ENCODE peak calls at places on chromosome 15, in seven cellular contexts. One of them, this sample, is unnamed.

GRCh38 chr15:70955151-70955550 is 62.5 kb downstream of the LRRC49 start:
- DNase-seq in foreskin fibroblast: peak; percentile 65
- DNase-seq in tibial artery: no peak
- DNase-seq in right atrium auricular region: no peak
- DNase-seq in A549: no peak
- DNase-seq in heart left ventricle: no peak
- DNase-seq in bronchial epithelial cell: no peak
- DNase-seq in this sample: no peak

GRCh38 chr15:101102746-101103145 is 149.1 kb downstream of the CHSY1 start:
- DNase-seq in foreskin fibroblast: no peak
- DNase-seq in tibial artery: no peak
- DNase-seq in right atrium auricular region: no peak
- DNase-seq in A549: no peak
- DNase-seq in heart left ventricle: no peak
- DNase-seq in bronchial epithelial cell: no peak
- DNase-seq in this sample: no peak

GRCh38 chr15:78950906-78951840 is 6.3 kb upstream of the CTSH start:
- DNase-seq in foreskin fibroblast: peak; percentile 57
- DNase-seq in tibial artery: no peak
- DNase-seq in right atrium auricular region: no peak
- DNase-seq in A549: peak; percentile 59
- DNase-seq in heart left ventricle: no peak
- DNase-seq in bronchial epithelial cell: peak; percentile 70
- DNase-seq in this sample: peak; percentile 39

GRCh38 chr15:65373163-65373651 is 4.6 kb downstream of the IGDCC3 start:
- DNase-seq in foreskin fibroblast: no peak
- DNase-seq in tibial artery: peak; percentile 32
- DNase-seq in right atrium auricular region: no peak
- DNase-seq in A549: no peak
- DNase-seq in heart left ventricle: no peak
- DNase-seq in bronchial epithelial cell: no peak
- DNase-seq in this sample: no peak

GRCh38 chr15:98799991-98800390 is 151.7 kb downstream of the IGF1R start:
- DNase-seq in foreskin fibroblast: peak; percentile 31
- DNase-seq in tibial artery: no peak
- DNase-seq in right atrium auricular region: no peak
- DNase-seq in A549: no peak
- DNase-seq in heart left ventricle: no peak
- DNase-seq in bronchial epithelial cell: no peak
- DNase-seq in this sample: no peak

GRCh38 chr15:57505949-57506391 is 85.7 kb upstream of the MYZAP start:
- DNase-seq in foreskin fibroblast: peak; percentile 90
- DNase-seq in tibial artery: peak; percentile 85
- DNase-seq in right atrium auricular region: peak; percentile 91
- DNase-seq in A549: no peak
- DNase-seq in heart left ventricle: peak; percentile 66
- DNase-seq in bronchial epithelial cell: peak; percentile 97
- DNase-seq in this sample: peak; percentile 98

GRCh38 chr15:51736646-51737537 is 563 bp downstream of the LYSMD2 start:
- DNase-seq in foreskin fibroblast: peak; percentile 56
- DNase-seq in tibial artery: peak; percentile 73
- DNase-seq in right atrium auricular region: no peak
- DNase-seq in A549: peak; percentile 60
- DNase-seq in heart left ventricle: peak; percentile 71
- DNase-seq in bronchial epithelial cell: no peak
- DNase-seq in this sample: peak; percentile 31

GRCh38 chr15:68561901-68562300 is 16.9 kb upstream of the CORO2B start:
- DNase-seq in foreskin fibroblast: no peak
- DNase-seq in tibial artery: no peak
- DNase-seq in right atrium auricular region: no peak
- DNase-seq in A549: no peak
- DNase-seq in heart left ventricle: no peak
- DNase-seq in bronchial epithelial cell: no peak
- DNase-seq in this sample: no peak

GRCh38 chr15:49421991-49422390 is 1.1 kb upstream of the FGF7 start:
- DNase-seq in foreskin fibroblast: peak; percentile 66
- DNase-seq in tibial artery: peak; percentile 69
- DNase-seq in right atrium auricular region: peak; percentile 62
- DNase-seq in A549: no peak
- DNase-seq in heart left ventricle: no peak
- DNase-seq in bronchial epithelial cell: peak; percentile 52
- DNase-seq in this sample: peak; percentile 63

GRCh38 chr15:32036972-32037371 is 6.7 kb downstream of the CHRNA7 start:
- DNase-seq in foreskin fibroblast: no peak
- DNase-seq in tibial artery: no peak
- DNase-seq in right atrium auricular region: no peak
- DNase-seq in A549: no peak
- DNase-seq in heart left ventricle: no peak
- DNase-seq in bronchial epithelial cell: no peak
- DNase-seq in this sample: no peak

GRCh38 chr15:32041294-32041693 is 11.0 kb downstream of the CHRNA7 start:
- DNase-seq in foreskin fibroblast: no peak
- DNase-seq in tibial artery: no peak
- DNase-seq in right atrium auricular region: no peak
- DNase-seq in A549: no peak
- DNase-seq in heart left ventricle: no peak
- DNase-seq in bronchial epithelial cell: no peak
- DNase-seq in this sample: no peak

GRCh38 chr15:32042269-32042996 is 12.1 kb downstream of the CHRNA7 start:
- DNase-seq in foreskin fibroblast: no peak
- DNase-seq in tibial artery: no peak
- DNase-seq in right atrium auricular region: no peak
- DNase-seq in A549: peak; percentile 9
- DNase-seq in heart left ventricle: no peak
- DNase-seq in bronchial epithelial cell: peak; percentile 47
- DNase-seq in this sample: no peak
- TF ChIP-seq CTCF in foreskin fibroblast: no peak
- TF ChIP-seq CTCF in tibial artery: no peak
- TF ChIP-seq CTCF in right atrium auricular region: no peak
- TF ChIP-seq CTCF in A549: no peak
- TF ChIP-seq CTCF in heart left ventricle: no peak
- TF ChIP-seq CTCF in bronchial epithelial cell: no peak
- TF ChIP-seq CTCF in this sample: no peak

GRCh38 chr15:73364070-73364469 is 4.7 kb downstream of the HCN4 start:
- DNase-seq in foreskin fibroblast: no peak
- DNase-seq in tibial artery: no peak
- DNase-seq in right atrium auricular region: no peak
- DNase-seq in A549: no peak
- DNase-seq in heart left ventricle: no peak
- DNase-seq in bronchial epithelial cell: no peak
- DNase-seq in this sample: no peak

GRCh38 chr15:73367624-73368300 is 996 bp downstream of the HCN4 start:
- DNase-seq in foreskin fibroblast: peak; percentile 15
- DNase-seq in tibial artery: no peak
- DNase-seq in right atrium auricular region: no peak
- DNase-seq in A549: peak; percentile 33
- DNase-seq in heart left ventricle: peak; percentile 61
- DNase-seq in bronchial epithelial cell: no peak
- DNase-seq in this sample: no peak

GRCh38 chr15:73369073-73369694 is 426 bp upstream of the HCN4 start:
- DNase-seq in foreskin fibroblast: no peak
- DNase-seq in tibial artery: no peak
- DNase-seq in right atrium auricular region: no peak
- DNase-seq in A549: no peak
- DNase-seq in heart left ventricle: no peak
- DNase-seq in bronchial epithelial cell: no peak
- DNase-seq in this sample: no peak

GRCh38 chr15:73368301-73369072 is at the start of gene HCN4:
- DNase-seq in foreskin fibroblast: peak; percentile 16
- DNase-seq in tibial artery: no peak
- DNase-seq in right atrium auricular region: no peak
- DNase-seq in A549: peak; percentile 66
- DNase-seq in heart left ventricle: no peak
- DNase-seq in bronchial epithelial cell: no peak
- DNase-seq in this sample: peak; percentile 19

DNA sequence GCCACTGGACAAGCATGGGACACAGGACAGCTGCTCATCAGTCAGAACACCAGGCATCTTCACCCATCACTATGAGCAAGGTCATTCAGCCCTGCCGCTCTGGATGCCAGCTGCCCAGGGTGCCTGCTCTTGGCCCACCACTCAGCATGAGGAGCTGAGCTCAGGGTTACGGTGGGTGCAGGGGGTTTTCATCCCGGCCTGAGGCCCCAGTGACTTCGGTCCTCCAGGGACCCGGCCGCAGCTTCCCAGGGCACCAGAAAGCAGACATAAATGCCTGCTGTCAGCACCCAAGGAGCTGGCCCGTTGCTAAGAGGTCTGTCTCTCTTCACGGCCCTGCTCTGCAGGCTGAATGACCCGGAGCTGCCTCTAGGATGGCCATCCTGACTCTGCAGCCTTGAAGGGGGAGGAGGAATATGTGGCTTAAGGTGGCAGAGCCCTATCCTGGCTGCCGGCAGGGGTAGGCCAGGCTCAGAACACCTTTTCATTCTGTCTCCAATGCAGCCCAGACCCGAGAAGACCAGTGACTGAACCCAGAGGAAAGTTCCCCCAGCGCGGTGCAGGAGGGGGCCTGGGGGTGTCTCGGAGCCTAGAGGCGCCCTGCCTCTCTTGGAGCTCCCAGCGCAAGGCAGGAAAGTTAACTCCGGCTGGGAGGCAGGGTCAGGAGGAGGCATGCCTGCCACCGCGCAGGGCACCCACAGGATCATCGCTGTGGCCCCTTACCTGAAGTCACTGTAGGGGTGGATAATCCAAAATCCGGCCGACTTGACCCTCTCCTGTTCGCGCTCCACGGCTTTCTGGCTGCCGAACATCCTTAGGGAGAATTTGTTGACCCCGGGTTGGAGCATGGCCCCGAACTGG is 1.8 kb downstream of the HCN4 start:
- DNase-seq in foreskin fibroblast: no peak
- DNase-seq in tibial artery: no peak
- DNase-seq in right atrium auricular region: no peak
- DNase-seq in A549: no peak
- DNase-seq in heart left ventricle: peak; percentile 38
- DNase-seq in bronchial epithelial cell: no peak
- DNase-seq in this sample: no peak
- H3K4me3 ChIP-seq in foreskin fibroblast: no peak overlapping the region
- H3K4me3 ChIP-seq in tibial artery: no peak overlapping the region
- H3K4me3 ChIP-seq in right atrium auricular region: peak overlapping the region; percentile 56
- H3K4me3 ChIP-seq in A549: peak overlapping the region; percentile 97
- H3K4me3 ChIP-seq in heart left ventricle: peak overlapping the region; percentile 50
- H3K4me3 ChIP-seq in bronchial epithelial cell: no peak overlapping the region
- H3K4me3 ChIP-seq in this sample: no peak overlapping the region

GRCh38 chr15:23645379-23646164 is 2.1 kb downstream of the MAGEL2 start:
- DNase-seq in foreskin fibroblast: no peak
- DNase-seq in tibial artery: no peak
- DNase-seq in right atrium auricular region: no peak
- DNase-seq in A549: no peak
- DNase-seq in heart left ventricle: no peak
- DNase-seq in bronchial epithelial cell: no peak
- DNase-seq in this sample: no peak
- TF ChIP-seq CTCF in foreskin fibroblast: no peak
- TF ChIP-seq CTCF in tibial artery: no peak
- TF ChIP-seq CTCF in right atrium auricular region: no peak
- TF ChIP-seq CTCF in A549: no peak
- TF ChIP-seq CTCF in heart left ventricle: no peak
- TF ChIP-seq CTCF in bronchial epithelial cell: no peak
- TF ChIP-seq CTCF in this sample: no peak

GRCh38 chr15:90954712-90955671 is at the start of gene RCCD1:
- DNase-seq in foreskin fibroblast: peak; percentile 98
- DNase-seq in tibial artery: peak; percentile 98
- DNase-seq in right atrium auricular region: peak; percentile 98
- DNase-seq in A549: peak; percentile 100
- DNase-seq in heart left ventricle: peak; percentile 97
- DNase-seq in bronchial epithelial cell: peak; percentile 89
- DNase-seq in this sample: peak; percentile 96

GRCh38 chr15:90956551-90957104 is 1.9 kb downstream of the RCCD1 start:
- DNase-seq in foreskin fibroblast: peak; percentile 91
- DNase-seq in tibial artery: peak; percentile 86
- DNase-seq in right atrium auricular region: no peak
- DNase-seq in A549: peak; percentile 97
- DNase-seq in heart left ventricle: peak; percentile 88
- DNase-seq in bronchial epithelial cell: peak; percentile 41
- DNase-seq in this sample: peak; percentile 66

GRCh38 chr15:90953947-90954711 is 555 bp upstream of the RCCD1 start:
- DNase-seq in foreskin fibroblast: peak; percentile 23
- DNase-seq in tibial artery: no peak
- DNase-seq in right atrium auricular region: no peak
- DNase-seq in A549: no peak
- DNase-seq in heart left ventricle: no peak
- DNase-seq in bronchial epithelial cell: no peak
- DNase-seq in this sample: no peak

GRCh38 chr15:90957105-90957790 is 2.6 kb downstream of the RCCD1 start:
- DNase-seq in foreskin fibroblast: peak; percentile 80
- DNase-seq in tibial artery: no peak
- DNase-seq in right atrium auricular region: no peak
- DNase-seq in A549: no peak
- DNase-seq in heart left ventricle: no peak
- DNase-seq in bronchial epithelial cell: no peak
- DNase-seq in this sample: peak; percentile 40

DNA sequence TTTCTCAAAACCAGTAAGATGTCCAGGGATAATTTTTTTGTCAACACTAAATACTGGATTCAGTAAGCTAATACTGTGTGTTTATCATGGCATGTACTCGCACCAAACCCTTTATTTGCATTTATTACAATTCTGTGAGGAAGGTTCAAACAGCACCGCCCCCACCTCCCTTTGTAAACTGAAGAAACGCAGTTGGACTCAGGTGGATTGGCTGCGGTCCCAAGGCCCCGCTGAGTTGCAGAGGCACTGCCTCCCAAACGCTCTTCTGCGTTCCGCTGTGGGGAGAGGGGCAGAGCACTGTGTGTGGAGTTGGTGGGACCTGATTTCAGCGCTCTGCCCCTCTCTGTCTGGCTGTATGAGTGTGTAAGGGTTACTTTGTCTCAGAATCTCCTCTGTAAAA is 1.2 kb downstream of the RCCD1 start:
- DNase-seq in foreskin fibroblast: no peak
- DNase-seq in tibial artery: no peak
- DNase-seq in right atrium auricular region: no peak
- DNase-seq in A549: no peak
- DNase-seq in heart left ventricle: no peak
- DNase-seq in bronchial epithelial cell: no peak
- DNase-seq in this sample: no peak
- H3K4me3 ChIP-seq in foreskin fibroblast: no peak overlapping the region
- H3K4me3 ChIP-seq in tibial artery: no peak overlapping the region
- H3K4me3 ChIP-seq in right atrium auricular region: no peak overlapping the region
- H3K4me3 ChIP-seq in A549: peak overlapping the region; percentile 83
- H3K4me3 ChIP-seq in heart left ventricle: no peak overlapping the region
- H3K4me3 ChIP-seq in bronchial epithelial cell: no peak overlapping the region
- H3K4me3 ChIP-seq in this sample: peak overlapping the region; percentile 90